ENCODE peak calls at places on chromosomes 2 and 18, in six cellular contexts. One of them, this sample, is unnamed.

GRCh38 chr2:217958889-217959235 is 43.9 kb downstream of the TNS1 start:
- DNase-seq in A673: no peak
- DNase-seq in NCI-H510A treated with DMSO at 0.1 percent for 48 hours: no peak
- DNase-seq in foreskin keratinocyte: no peak
- DNase-seq in naive B cell: no peak
- DNase-seq in CD4-positive, CD25-positive, alpha-beta regulatory T cell: no peak
- DNase-seq in this sample: no peak

GRCh38 chr2:161122772-161123530 is 37.3 kb upstream of the TANK start:
- DNase-seq in A673: peak; percentile 96
- DNase-seq in NCI-H510A treated with DMSO at 0.1 percent for 48 hours: no peak
- DNase-seq in foreskin keratinocyte: peak; percentile 87
- DNase-seq in naive B cell: no peak
- DNase-seq in CD4-positive, CD25-positive, alpha-beta regulatory T cell: peak; percentile 68
- DNase-seq in this sample: peak; percentile 92

GRCh38 chr18:48754559-48754958 is 196.2 kb downstream of the SMAD7 start:
- DNase-seq in A673: no peak
- DNase-seq in NCI-H510A treated with DMSO at 0.1 percent for 48 hours: no peak
- DNase-seq in foreskin keratinocyte: no peak
- DNase-seq in naive B cell: no peak
- DNase-seq in CD4-positive, CD25-positive, alpha-beta regulatory T cell: no peak
- DNase-seq in this sample: no peak

GRCh38 chr2:28547223-28547860 is 51.5 kb downstream of the PLB1 start:
- DNase-seq in A673: no peak
- DNase-seq in NCI-H510A treated with DMSO at 0.1 percent for 48 hours: no peak
- DNase-seq in foreskin keratinocyte: no peak
- DNase-seq in naive B cell: no peak
- DNase-seq in CD4-positive, CD25-positive, alpha-beta regulatory T cell: no peak
- DNase-seq in this sample: no peak

GRCh38 chr2:30679416-30680088 is 127.7 kb downstream of the CAPN13 start:
- DNase-seq in A673: peak; percentile 15
- DNase-seq in NCI-H510A treated with DMSO at 0.1 percent for 48 hours: no peak
- DNase-seq in foreskin keratinocyte: no peak
- DNase-seq in naive B cell: no peak
- DNase-seq in CD4-positive, CD25-positive, alpha-beta regulatory T cell: no peak
- DNase-seq in this sample: no peak

GRCh38 chr2:232974431-232974830 is 38.6 kb downstream of the NGEF start:
- DNase-seq in A673: no peak
- DNase-seq in NCI-H510A treated with DMSO at 0.1 percent for 48 hours: no peak
- DNase-seq in foreskin keratinocyte: no peak
- DNase-seq in naive B cell: no peak
- DNase-seq in CD4-positive, CD25-positive, alpha-beta regulatory T cell: no peak
- DNase-seq in this sample: no peak

GRCh38 chr18:51527826-51528225 is 330.3 kb upstream of the MEX3C start:
- DNase-seq in A673: no peak
- DNase-seq in NCI-H510A treated with DMSO at 0.1 percent for 48 hours: no peak
- DNase-seq in foreskin keratinocyte: peak; percentile 71
- DNase-seq in naive B cell: no peak
- DNase-seq in CD4-positive, CD25-positive, alpha-beta regulatory T cell: no peak
- DNase-seq in this sample: no peak

GRCh38 chr2:150860301-150860700 is 372.8 kb upstream of the RND3 start:
- DNase-seq in A673: no peak
- DNase-seq in NCI-H510A treated with DMSO at 0.1 percent for 48 hours: no peak
- DNase-seq in foreskin keratinocyte: no peak
- DNase-seq in naive B cell: no peak
- DNase-seq in CD4-positive, CD25-positive, alpha-beta regulatory T cell: no peak
- DNase-seq in this sample: no peak

GRCh38 chr2:19860022-19860421 is 41.8 kb downstream of the TTC32 start:
- DNase-seq in A673: no peak
- DNase-seq in NCI-H510A treated with DMSO at 0.1 percent for 48 hours: peak; percentile 61
- DNase-seq in foreskin keratinocyte: peak; percentile 46
- DNase-seq in naive B cell: no peak
- DNase-seq in CD4-positive, CD25-positive, alpha-beta regulatory T cell: no peak
- DNase-seq in this sample: no peak

GRCh38 chr2:166375736-166376487 is at the start of gene SCN9A:
- DNase-seq in A673: peak; percentile 88
- DNase-seq in NCI-H510A treated with DMSO at 0.1 percent for 48 hours: peak; percentile 69
- DNase-seq in foreskin keratinocyte: peak; percentile 62
- DNase-seq in naive B cell: peak; percentile 1
- DNase-seq in CD4-positive, CD25-positive, alpha-beta regulatory T cell: peak; percentile 46
- DNase-seq in this sample: no peak

GRCh38 chr2:61178603-61179545 is 16.9 kb downstream of the C2orf74 start:
- DNase-seq in A673: no peak
- DNase-seq in NCI-H510A treated with DMSO at 0.1 percent for 48 hours: peak; percentile 29
- DNase-seq in foreskin keratinocyte: peak; percentile 34
- DNase-seq in naive B cell: no peak
- DNase-seq in CD4-positive, CD25-positive, alpha-beta regulatory T cell: peak; percentile 36
- DNase-seq in this sample: no peak

GRCh38 chr18:48798334-48799197 is 152.2 kb downstream of the SMAD7 start:
- DNase-seq in A673: no peak
- DNase-seq in NCI-H510A treated with DMSO at 0.1 percent for 48 hours: no peak
- DNase-seq in foreskin keratinocyte: no peak
- DNase-seq in naive B cell: no peak
- DNase-seq in CD4-positive, CD25-positive, alpha-beta regulatory T cell: no peak
- DNase-seq in this sample: no peak

GRCh38 chr2:1974391-1974790 is 230.1 kb upstream of the PXDN start:
- DNase-seq in A673: peak; percentile 67
- DNase-seq in NCI-H510A treated with DMSO at 0.1 percent for 48 hours: no peak
- DNase-seq in foreskin keratinocyte: no peak
- DNase-seq in naive B cell: no peak
- DNase-seq in CD4-positive, CD25-positive, alpha-beta regulatory T cell: no peak
- DNase-seq in this sample: no peak

GRCh38 chr2:48940606-48941005 is 185.1 kb upstream of the LHCGR start:
- DNase-seq in A673: peak; percentile 96
- DNase-seq in NCI-H510A treated with DMSO at 0.1 percent for 48 hours: no peak
- DNase-seq in foreskin keratinocyte: no peak
- DNase-seq in naive B cell: no peak
- DNase-seq in CD4-positive, CD25-positive, alpha-beta regulatory T cell: no peak
- DNase-seq in this sample: peak; percentile 99

GRCh38 chr18:57768557-57769326 is 34.4 kb downstream of the ATP8B1 start:
- DNase-seq in A673: no peak
- DNase-seq in NCI-H510A treated with DMSO at 0.1 percent for 48 hours: peak; percentile 77
- DNase-seq in foreskin keratinocyte: no peak
- DNase-seq in naive B cell: no peak
- DNase-seq in CD4-positive, CD25-positive, alpha-beta regulatory T cell: no peak
- DNase-seq in this sample: no peak

This sample was measured in SK-N-MC.